ENCODE peak calls at places on chromosomes 6 and 20, in six cellular contexts. V is right cardiac atrium, R is heart right ventricle, F is AG04450, C is right lobe of liver, Q is IMR-90. E is an unnamed sample.

GRCh38 chr20:37316116-37316774 is 26.8 kb downstream of the MANBAL start:
- DNase-seq in Q (no peak), V (no peak), C (no peak), F (no peak), R (no peak), E (peak)

GRCh38 chr6:71481021-71481420 is 192.4 kb downstream of the OGFRL1 start:
- DNase-seq in F (no peak), Q (no peak), C (no peak), R (no peak), V (no peak), E (no peak)

GRCh38 chr6:51934098-51934497 is 153.3 kb downstream of the PKHD1 start:
- DNase-seq in C (no peak), F (no peak), R (no peak), Q (no peak), V (no peak), E (no peak)

GRCh38 chr6:148611213-148611612 is 135.6 kb upstream of the UST start:
- DNase-seq in F (no peak), R (peak), V (peak), C (no peak), Q (no peak), E (no peak)

GRCh38 chr20:61807426-61808160 is 258.1 kb downstream of the TAF4 start:
- DNase-seq in R (no peak), V (no peak), C (peak), F (no peak), Q (no peak), E (no peak)

GRCh38 chr6:146913842-146914562 is 290.2 kb upstream of the STXBP5 start:
- DNase-seq in C (no peak), R (peak), F (peak), Q (peak), V (peak), E (peak)

GRCh38 chr6:43334466-43335095 is 26.0 kb upstream of the CRIP3 start:
- DNase-seq in Q (peak), V (no peak), F (peak), R (no peak), C (no peak), E (no peak)

GRCh38 chr6:30322527-30323501 is 3.9 kb upstream of the TRIM39 start:
- DNase-seq in V (peak), F (no peak), C (no peak), R (no peak), Q (peak), E (no peak)

GRCh38 chr6:160137989-160138835 is 16.6 kb downstream of the SLC22A1 start:
- DNase-seq in V (no peak), R (peak), Q (peak), F (peak), C (no peak), E (peak)

GRCh38 chr6:28468056-28468455 is 24.8 kb upstream of the ZSCAN23 start:
- DNase-seq in R (no peak), V (no peak), C (no peak), F (no peak), Q (no peak), E (no peak)

GRCh38 chr20:20303742-20304141 is 64.2 kb upstream of the INSM1 start:
- DNase-seq in R (peak), C (no peak), F (no peak), V (no peak), Q (no peak), E (no peak)

GRCh38 chr6:52243282-52243893 is 912 bp downstream of the IL17F start:
- DNase-seq in R (no peak), F (no peak), C (no peak), Q (peak), V (no peak), E (no peak)

GRCh38 chr6:95578106-95578410 is 723 bp downstream of the MANEA start:
- DNase-seq in C (no peak), Q (peak), V (no peak), R (no peak), F (no peak), E (no peak)

GRCh38 chr6:1049900-1050299 is 262.0 kb upstream of the FOXQ1 start:
- DNase-seq in Q (no peak), F (no peak), R (no peak), V (no peak), C (no peak), E (no peak)

GRCh38 chr20:50911030-50911429 is 20.2 kb downstream of the ADNP start:
- DNase-seq in Q (peak), F (peak), V (no peak), C (no peak), R (no peak), E (no peak)

GRCh38 chr20:62977613-62978558 is 25.4 kb downstream of the SLC17A9 start:
- DNase-seq in C (no peak), F (no peak), R (no peak), Q (no peak), V (no peak), E (no peak)

GRCh38 chr6:96651816-96652215 is 88.9 kb downstream of the FHL5 start:
- DNase-seq in R (no peak), Q (no peak), F (no peak), V (no peak), C (no peak), E (no peak)

GRCh38 chr20:45508068-45508886 is 7.1 kb downstream of the SPINT3 start:
- DNase-seq in R (no peak), F (no peak), V (no peak), C (no peak), Q (no peak), E (no peak)

GRCh38 chr6:128252293-128253176 is 267.9 kb downstream of the PTPRK start:
- DNase-seq in R (no peak), Q (peak), C (no peak), F (no peak), V (no peak), E (no peak)

GRCh38 chr20:63381781-63382431 is 20.8 kb upstream of the CHRNA4 start:
- DNase-seq in Q (no peak), R (no peak), F (no peak), V (no peak), C (no peak), E (no peak)

GRCh38 chr20:49497217-49497560 is 14.7 kb upstream of the KCNB1 start:
- DNase-seq in Q (no peak), V (no peak), C (no peak), R (no peak), F (no peak), E (no peak)

GRCh38 chr20:25048519-25048952 is 9.4 kb downstream of the ACSS1 start:
- DNase-seq in Q (no peak), V (no peak), F (no peak), C (peak), R (no peak), E (peak)

GRCh38 chr6:3259491-3259958 is 778 bp downstream of the PSMG4 start:
- DNase-seq in C (peak), F (no peak), V (peak), Q (peak), R (peak), E (no peak)

GRCh38 chr6:128235556-128235955 is 284.8 kb downstream of the PTPRK start:
- DNase-seq in Q (no peak), V (no peak), C (no peak), R (no peak), F (no peak), E (no peak)

GRCh38 chr6:125153541-125154183 is at the start of gene TPD52L1:
- DNase-seq in F (no peak), C (peak), R (peak), Q (peak), V (peak), E (peak)
- H3K27ac ChIP-seq in F (no peak), C (peak), R (peak), Q (no peak), V (no peak), E (peak)

DNA sequence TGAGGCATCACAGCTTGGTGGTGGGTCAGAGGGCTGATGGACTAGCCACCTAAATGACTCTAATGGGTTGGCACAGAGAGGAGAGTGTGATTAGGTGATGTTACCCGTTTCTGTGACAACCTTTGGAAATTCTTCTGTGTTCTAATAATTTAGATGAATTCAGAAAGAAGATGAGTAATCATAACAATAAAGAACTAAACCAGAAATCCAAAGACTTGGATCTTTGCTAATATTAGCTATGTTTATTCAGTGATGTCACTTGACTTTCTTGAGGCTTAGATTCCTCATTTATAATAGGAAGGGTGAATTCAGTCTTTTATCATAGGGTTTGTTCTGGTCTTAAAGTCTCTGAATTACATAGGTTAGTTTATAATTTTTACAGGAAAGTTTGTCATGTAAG is 19.9 kb downstream of the CRYBG1 start:
- DNase-seq in C (no peak), Q (peak), R (no peak), V (no peak), F (no peak), E (no peak)
- H3K27ac ChIP-seq in C (no peak), Q (no peak), R (no peak), V (no peak), F (no peak), E (no peak)

GRCh38 chr6:37241131-37241530 is 16.4 kb upstream of the TBC1D22B start:
- DNase-seq in V (no peak), R (no peak), C (no peak), F (no peak), Q (no peak), E (no peak)
- H3K27ac ChIP-seq in V (no peak), R (peak), C (no peak), F (peak), Q (peak), E (no peak)

GRCh38 chr20:9093203-9093962 is 24.5 kb downstream of the PLCB4 start:
- DNase-seq in R (peak), Q (no peak), V (no peak), C (no peak), F (no peak), E (no peak)

GRCh38 chr20:9092101-9092500 is 23.2 kb downstream of the PLCB4 start:
- DNase-seq in C (no peak), F (no peak), Q (no peak), R (no peak), V (no peak), E (no peak)

GRCh38 chr20:9088556-9088955 is 19.7 kb downstream of the PLCB4 start:
- DNase-seq in Q (no peak), F (no peak), C (no peak), V (no peak), R (no peak), E (no peak)

GRCh38 chr20:9087531-9088217 is 18.8 kb downstream of the PLCB4 start:
- DNase-seq in C (no peak), Q (no peak), R (no peak), V (no peak), F (no peak), E (no peak)
- H3K27ac ChIP-seq in C (no peak), Q (no peak), R (no peak), V (no peak), F (no peak), E (no peak)

GRCh38 chr6:20811112-20811746 is 277.0 kb downstream of the CDKAL1 start:
- DNase-seq in C (no peak), V (no peak), R (peak), Q (peak), F (peak), E (no peak)
- H3K27ac ChIP-seq in C (no peak), V (no peak), R (no peak), Q (peak), F (peak), E (no peak)

GRCh38 chr6:35730745-35731413 is 6.0 kb upstream of the ARMC12 start:
- DNase-seq in V (peak), R (no peak), F (no peak), Q (no peak), C (no peak), E (no peak)
- H3K27ac ChIP-seq in V (peak), R (peak), F (no peak), Q (peak), C (peak), E (peak)

GRCh38 chr6:56874328-56874727 is 80.6 kb upstream of the BEND6 start:
- DNase-seq in F (no peak), V (no peak), C (no peak), Q (no peak), R (no peak), E (no peak)

GRCh38 chr6:56866917-56867522 is 87.9 kb upstream of the BEND6 start:
- DNase-seq in F (no peak), V (no peak), C (no peak), R (no peak), Q (peak), E (no peak)

GRCh38 chr6:56868687-56869086 is 86.2 kb upstream of the BEND6 start:
- DNase-seq in Q (peak), F (no peak), R (no peak), V (no peak), C (no peak), E (no peak)

GRCh38 chr6:56865081-56865875 is 89.6 kb upstream of the BEND6 start:
- DNase-seq in V (no peak), F (no peak), Q (no peak), C (no peak), R (no peak), E (no peak)

GRCh38 chr6:56869346-56869745 is 85.6 kb upstream of the BEND6 start:
- DNase-seq in F (no peak), R (no peak), C (no peak), V (no peak), Q (no peak), E (no peak)
- H3K27ac ChIP-seq in F (peak), R (no peak), C (no peak), V (no peak), Q (peak), E (no peak)

GRCh38 chr6:151038616-151039015 is 173.1 kb downstream of the MTHFD1L start:
- DNase-seq in Q (no peak), V (no peak), R (no peak), F (no peak), C (no peak), E (no peak)

GRCh38 chr6:151032034-151032433 is 166.5 kb downstream of the MTHFD1L start:
- DNase-seq in F (no peak), V (no peak), C (no peak), R (no peak), Q (no peak), E (no peak)

GRCh38 chr6:151041686-151042085 is 176.2 kb downstream of the MTHFD1L start:
- DNase-seq in Q (no peak), V (no peak), F (no peak), R (no peak), C (no peak), E (no peak)

GRCh38 chr6:151034825-151035781 is 169.6 kb downstream of the MTHFD1L start:
- DNase-seq in R (no peak), F (no peak), V (no peak), C (no peak), Q (no peak), E (no peak)

GRCh38 chr6:151036869-151037680 is 171.6 kb downstream of the MTHFD1L start:
- DNase-seq in R (no peak), Q (peak), F (no peak), C (no peak), V (no peak), E (no peak)
- H3K27ac ChIP-seq in R (peak), Q (peak), F (peak), C (peak), V (peak), E (peak)

E was measured in dorsolateral prefrontal cortex.